ENCODE peak calls at places on chromosomes 16 and 17, in four cellular contexts. One of them, this sample, is unnamed.

GRCh38 chr17:82439829-82440365 is 10.7 kb downstream of the CYBC1 start:
- DNase-seq in GM23338: no peak
- DNase-seq in K562: no peak
- DNase-seq in A549: no peak
- DNase-seq in this sample: no peak

GRCh38 chr17:76532072-76532651 is 5.3 kb downstream of the CYGB start:
- DNase-seq in A549: no peak
- DNase-seq in GM23338: no peak
- DNase-seq in K562: no peak
- DNase-seq in this sample: peak; percentile 61

GRCh38 chr16:4215106-4215505 is 26.8 kb downstream of the SRL start:
- DNase-seq in GM23338: no peak
- DNase-seq in A549: no peak
- DNase-seq in K562: no peak
- DNase-seq in this sample: no peak

GRCh38 chr16:11801481-11802021 is 4.5 kb upstream of the ZC3H7A start:
- DNase-seq in K562: peak; percentile 46
- DNase-seq in A549: no peak
- DNase-seq in GM23338: no peak
- DNase-seq in this sample: no peak

GRCh38 chr17:18182190-18182977 is 1.2 kb upstream of the ALKBH5 start:
- DNase-seq in A549: no peak
- DNase-seq in GM23338: peak; percentile 34
- DNase-seq in K562: peak; percentile 50
- DNase-seq in this sample: no peak

GRCh38 chr17:574061-574460 is 140.6 kb downstream of the VPS53 start:
- DNase-seq in GM23338: no peak
- DNase-seq in A549: no peak
- DNase-seq in K562: no peak
- DNase-seq in this sample: no peak

GRCh38 chr17:65100316-65101140 is 36.6 kb upstream of the RGS9 start:
- DNase-seq in GM23338: peak; percentile 87
- DNase-seq in A549: peak; percentile 80
- DNase-seq in K562: peak; percentile 86
- DNase-seq in this sample: peak; percentile 66

GRCh38 chr17:31807846-31808245 is 51.2 kb downstream of the COPRS start:
- DNase-seq in A549: no peak
- DNase-seq in K562: no peak
- DNase-seq in GM23338: no peak
- DNase-seq in this sample: no peak

GRCh38 chr17:55518549-55518948 is 7.3 kb upstream of the SMIM36 start:
- DNase-seq in GM23338: no peak
- DNase-seq in K562: no peak
- DNase-seq in A549: no peak
- DNase-seq in this sample: no peak

GRCh38 chr17:79464310-79465010 is 146.4 kb downstream of the RBFOX3 start:
- DNase-seq in K562: no peak
- DNase-seq in GM23338: no peak
- DNase-seq in A549: no peak
- DNase-seq in this sample: no peak

GRCh38 chr17:42686520-42687137 is 4.3 kb downstream of the CNTNAP1 start:
- DNase-seq in A549: no peak
- DNase-seq in GM23338: no peak
- DNase-seq in K562: no peak
- DNase-seq in this sample: no peak

GRCh38 chr16:23348579-23349469 is 46.7 kb downstream of the SCNN1B start:
- DNase-seq in K562: peak; percentile 29
- DNase-seq in A549: no peak
- DNase-seq in GM23338: peak; percentile 79
- DNase-seq in this sample: no peak

GRCh38 chr16:73010150-73010676 is 37.7 kb downstream of the ZFHX3 start:
- DNase-seq in A549: no peak
- DNase-seq in GM23338: no peak
- DNase-seq in K562: no peak
- DNase-seq in this sample: no peak

GRCh38 chr17:13594762-13595697 is 6.7 kb downstream of the HS3ST3A1 start:
- DNase-seq in K562: peak; percentile 88
- DNase-seq in GM23338: peak; percentile 94
- DNase-seq in A549: peak; percentile 67
- DNase-seq in this sample: peak; percentile 68

GRCh38 chr16:24041834-24042631 is 206.2 kb downstream of the PRKCB start:
- DNase-seq in A549: peak; percentile 69
- DNase-seq in GM23338: peak; percentile 85
- DNase-seq in K562: peak; percentile 77
- DNase-seq in this sample: peak; percentile 50

GRCh38 chr17:31517524-31517923 is 126.0 kb downstream of the RAB11FIP4 start:
- DNase-seq in K562: peak; percentile 58
- DNase-seq in GM23338: peak; percentile 78
- DNase-seq in A549: no peak
- DNase-seq in this sample: peak; percentile 53

GRCh38 chr17:17742133-17742621 is 60.9 kb downstream of the RAI1 start:
- DNase-seq in K562: no peak
- DNase-seq in A549: no peak
- DNase-seq in GM23338: no peak
- DNase-seq in this sample: no peak

GRCh38 chr17:76382803-76383644 is 1.4 kb upstream of the SPHK1 start:
- DNase-seq in GM23338: peak; percentile 87
- DNase-seq in A549: peak; percentile 87
- DNase-seq in K562: peak; percentile 86
- DNase-seq in this sample: peak; percentile 89

GRCh38 chr16:74568961-74569631 is 37.8 kb downstream of the GLG1 start:
- DNase-seq in GM23338: no peak
- DNase-seq in K562: no peak
- DNase-seq in A549: no peak
- DNase-seq in this sample: no peak

GRCh38 chr17:40341808-40342574 is 22.5 kb downstream of the GJD3 start:
- DNase-seq in K562: peak; percentile 74
- DNase-seq in GM23338: peak; percentile 87
- DNase-seq in A549: peak; percentile 89
- DNase-seq in this sample: peak; percentile 64

GRCh38 chr16:23342083-23342640 is 40.1 kb downstream of the SCNN1B start:
- DNase-seq in A549: no peak
- DNase-seq in GM23338: no peak
- DNase-seq in K562: no peak
- DNase-seq in this sample: no peak

GRCh38 chr17:30318190-30318589 is 15.7 kb downstream of the TMIGD1 start:
- DNase-seq in K562: no peak
- DNase-seq in GM23338: no peak
- DNase-seq in A549: no peak
- DNase-seq in this sample: no peak

GRCh38 chr16:84141143-84141670 is 3.8 kb downstream of the HSDL1 start:
- DNase-seq in A549: peak; percentile 38
- DNase-seq in K562: peak; percentile 56
- DNase-seq in GM23338: peak; percentile 63
- DNase-seq in this sample: peak; percentile 69

GRCh38 chr17:60163108-60163784 is 13.5 kb downstream of the CA4 start:
- DNase-seq in GM23338: no peak
- DNase-seq in K562: peak; percentile 47
- DNase-seq in A549: peak; percentile 0
- DNase-seq in this sample: peak; percentile 52

GRCh38 chr17:53150101-53150698 is 672.5 kb upstream of the KIF2B start:
- DNase-seq in GM23338: peak; percentile 67
- DNase-seq in K562: no peak
- DNase-seq in A549: no peak
- DNase-seq in this sample: peak; percentile 4

GRCh38 chr17:17837966-17838962 is 1.5 kb upstream of the SREBF1 start:
- DNase-seq in A549: peak; percentile 77
- DNase-seq in GM23338: peak; percentile 95
- DNase-seq in K562: peak; percentile 82
- DNase-seq in this sample: peak; percentile 57

GRCh38 chr16:67173808-67174705 is 3.7 kb downstream of the NOL3 start:
- DNase-seq in K562: no peak
- DNase-seq in GM23338: peak; percentile 82
- DNase-seq in A549: peak; percentile 89
- DNase-seq in this sample: peak; percentile 82

GRCh38 chr16:60776311-60776710 is 1259.9 kb downstream of the CDH8 start:
- DNase-seq in GM23338: no peak
- DNase-seq in K562: no peak
- DNase-seq in A549: no peak
- DNase-seq in this sample: no peak
- TF ChIP-seq JUNB in GM23338: no peak
- TF ChIP-seq JUNB in K562: no peak
- TF ChIP-seq JUNB in A549: no peak
- TF ChIP-seq JUNB in this sample: no peak

GRCh38 chr17:50364715-50365114 is 8.3 kb downstream of the MRPL27 start:
- DNase-seq in K562: no peak
- DNase-seq in GM23338: peak; percentile 60
- DNase-seq in A549: no peak
- DNase-seq in this sample: no peak
- TF ChIP-seq JUNB in K562: no peak
- TF ChIP-seq JUNB in GM23338: no peak
- TF ChIP-seq JUNB in A549: no peak
- TF ChIP-seq JUNB in this sample: no peak

GRCh38 chr16:52123842-52124241 is 423.1 kb downstream of the TOX3 start:
- DNase-seq in GM23338: no peak
- DNase-seq in K562: no peak
- DNase-seq in A549: no peak
- DNase-seq in this sample: no peak

GRCh38 chr16:52123063-52123839 is 423.7 kb downstream of the TOX3 start:
- DNase-seq in K562: no peak
- DNase-seq in GM23338: no peak
- DNase-seq in A549: no peak
- DNase-seq in this sample: no peak

GRCh38 chr16:52128407-52128806 is 418.5 kb downstream of the TOX3 start:
- DNase-seq in A549: no peak
- DNase-seq in K562: no peak
- DNase-seq in GM23338: no peak
- DNase-seq in this sample: no peak
- TF ChIP-seq JUNB in A549: no peak
- TF ChIP-seq JUNB in K562: no peak
- TF ChIP-seq JUNB in GM23338: no peak
- TF ChIP-seq JUNB in this sample: no peak

DNA sequence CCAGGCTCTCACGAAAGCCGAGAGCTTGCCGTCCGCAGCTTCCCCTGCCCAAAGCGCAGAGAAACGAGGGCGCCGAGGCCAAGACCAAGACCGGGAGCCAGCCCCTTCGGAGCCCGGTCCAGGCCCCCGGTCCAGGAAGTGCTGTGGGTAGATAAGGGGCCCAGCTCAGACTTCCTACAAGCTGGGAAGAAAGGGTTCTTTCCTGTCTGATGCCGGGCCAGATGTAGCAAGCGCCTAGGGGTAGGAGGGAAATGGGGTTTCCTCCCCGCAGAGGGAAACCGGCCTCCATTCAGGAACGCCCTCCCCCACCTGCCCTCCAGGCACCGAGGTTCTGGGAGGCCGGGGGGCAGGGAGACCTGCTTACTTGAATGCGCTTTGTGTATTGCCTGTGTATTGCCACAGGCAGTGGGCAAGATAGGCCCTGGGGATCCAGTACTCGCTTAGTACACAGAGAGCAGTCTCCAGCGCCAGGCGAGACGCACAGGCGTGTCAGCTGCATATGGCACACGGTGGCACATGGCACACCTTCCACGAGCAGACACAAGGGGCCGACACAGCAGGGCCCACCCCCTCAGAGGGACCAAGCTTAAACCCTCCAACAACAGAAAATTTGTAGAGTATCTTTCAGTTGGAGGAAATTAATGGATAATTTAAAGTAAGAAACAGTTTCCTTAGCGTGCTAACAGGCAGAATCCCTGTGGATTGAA is 1.0 kb upstream of the CYB561 start:
- DNase-seq in GM23338: peak; percentile 77
- DNase-seq in A549: no peak
- DNase-seq in K562: peak; percentile 77
- DNase-seq in this sample: no peak
- TF ChIP-seq JUNB in GM23338: no peak
- TF ChIP-seq JUNB in A549: no peak
- TF ChIP-seq JUNB in K562: peak; percentile 24
- TF ChIP-seq JUNB in this sample: no peak

GRCh38 chr16:89121691-89122321 is 28.2 kb downstream of the ACSF3 start:
- DNase-seq in A549: no peak
- DNase-seq in K562: no peak
- DNase-seq in GM23338: no peak
- DNase-seq in this sample: no peak
- TF ChIP-seq JUNB in A549: no peak
- TF ChIP-seq JUNB in K562: no peak
- TF ChIP-seq JUNB in GM23338: no peak
- TF ChIP-seq JUNB in this sample: no peak

GRCh38 chr16:65975049-65975708 is 391.3 kb upstream of the CDH5 start:
- DNase-seq in K562: peak; percentile 60
- DNase-seq in A549: no peak
- DNase-seq in GM23338: peak; percentile 8
- DNase-seq in this sample: no peak
- TF ChIP-seq JUNB in K562: peak; percentile 93
- TF ChIP-seq JUNB in A549: no peak
- TF ChIP-seq JUNB in GM23338: no peak
- TF ChIP-seq JUNB in this sample: no peak

GRCh38 chr16:85768225-85768624 is 17.3 kb upstream of the C16orf74 start:
- DNase-seq in GM23338: peak; percentile 79
- DNase-seq in K562: no peak
- DNase-seq in A549: no peak
- DNase-seq in this sample: no peak
- TF ChIP-seq JUNB in GM23338: no peak
- TF ChIP-seq JUNB in K562: no peak
- TF ChIP-seq JUNB in A549: no peak
- TF ChIP-seq JUNB in this sample: no peak

GRCh38 chr17:21463204-21463661 is 87.1 kb downstream of the KCNJ12 start:
- DNase-seq in K562: peak; percentile 11
- DNase-seq in GM23338: no peak
- DNase-seq in A549: no peak
- DNase-seq in this sample: no peak

GRCh38 chr17:21464611-21465021 is 88.5 kb downstream of the KCNJ12 start:
- DNase-seq in A549: no peak
- DNase-seq in GM23338: peak; percentile 43
- DNase-seq in K562: no peak
- DNase-seq in this sample: no peak

GRCh38 chr17:21466550-21466949 is 90.4 kb downstream of the KCNJ12 start:
- DNase-seq in GM23338: no peak
- DNase-seq in A549: no peak
- DNase-seq in K562: no peak
- DNase-seq in this sample: no peak

GRCh38 chr17:21462259-21462658 is 86.1 kb downstream of the KCNJ12 start:
- DNase-seq in GM23338: no peak
- DNase-seq in A549: no peak
- DNase-seq in K562: no peak
- DNase-seq in this sample: no peak

DNA sequence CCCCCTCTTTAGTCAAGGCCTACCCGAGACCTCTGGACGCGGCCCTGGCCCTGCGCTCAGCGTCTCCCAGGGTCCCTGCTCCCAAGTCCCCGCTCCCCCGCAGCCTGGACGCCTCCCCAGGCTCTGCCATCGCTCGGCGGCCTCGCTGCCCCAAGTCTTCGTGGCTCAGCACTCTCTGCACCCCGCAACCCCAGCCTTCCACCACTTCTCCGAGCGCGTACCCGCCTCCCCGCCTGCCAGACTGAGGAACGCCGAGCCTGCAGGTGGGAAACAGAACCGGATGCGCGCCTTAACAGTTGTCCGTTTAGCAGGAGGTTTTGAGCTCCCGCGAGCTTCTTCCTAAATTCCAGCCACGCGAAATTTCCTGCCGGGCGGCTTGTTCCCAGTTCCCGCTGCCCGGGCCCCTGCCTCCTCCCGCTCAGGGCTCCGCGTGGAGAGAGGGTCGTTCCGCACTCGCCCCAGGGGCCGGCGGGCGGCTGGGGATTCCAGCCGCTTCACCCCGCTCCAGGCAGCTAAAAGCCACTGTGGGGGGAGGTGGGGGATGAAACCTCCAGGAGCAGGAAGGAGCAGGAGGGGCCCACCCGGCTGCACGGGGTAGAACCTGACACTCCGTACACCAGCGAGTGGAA is 87.7 kb downstream of the KCNJ12 start:
- DNase-seq in K562: no peak
- DNase-seq in A549: no peak
- DNase-seq in GM23338: peak; percentile 80
- DNase-seq in this sample: no peak
- TF ChIP-seq JUNB in K562: no peak
- TF ChIP-seq JUNB in A549: no peak
- TF ChIP-seq JUNB in GM23338: no peak
- TF ChIP-seq JUNB in this sample: no peak

This sample was measured in HepG2.